ENCODE peak calls at places on chromosome 2, in four cellular contexts. Q, Y, T and D are unnamed samples.

GRCh38 chr2:12202702-12203101 is 456.3 kb downstream of the LPIN1 start:
- DNase-seq in Y (no peak), T (no peak), Q (no peak), D (no peak)

GRCh38 chr2:219362524-219363164 is 25.1 kb downstream of the DNPEP start:
- DNase-seq in T (peak; percentile 92), Y (no peak), Q (no peak), D (no peak)

GRCh38 chr2:105525201-105525600 is 126.3 kb upstream of the FHL2 start:
- DNase-seq in Y (no peak), Q (no peak), T (no peak), D (no peak)

GRCh38 chr2:62201307-62201706 is 5.4 kb downstream of the B3GNT2 start:
- DNase-seq in T (no peak), Q (no peak), Y (no peak), D (no peak)

GRCh38 chr2:188773075-188773474 is 201.1 kb upstream of the COL3A1 start:
- DNase-seq in Y (no peak), Q (no peak), T (peak; percentile 75), D (no peak)

GRCh38 chr2:145939949-145940348 is 1420.0 kb upstream of the ZEB2 start:
- DNase-seq in T (peak; percentile 2), Y (no peak), Q (no peak), D (no peak)

GRCh38 chr2:118732432-118732831 is 115.0 kb downstream of the EN1 start:
- DNase-seq in Q (no peak), T (no peak), Y (no peak), D (no peak)

GRCh38 chr2:6994569-6994968 is 77.4 kb downstream of the RNF144A start:
- DNase-seq in Y (no peak), T (no peak), Q (no peak), D (no peak)

GRCh38 chr2:149767516-149767974 is 180.0 kb upstream of the MMADHC start:
- DNase-seq in Y (no peak), T (peak; percentile 47), Q (peak; percentile 33), D (no peak)

GRCh38 chr2:70789304-70790078 is 952 bp downstream of the FIGLA start:
- DNase-seq in Y (peak; percentile 55), Q (peak; percentile 70), T (peak; percentile 73), D (peak; percentile 60)

GRCh38 chr2:96342085-96342484 is 6.5 kb downstream of the NCAPH start:
- DNase-seq in Y (no peak), Q (no peak), T (peak; percentile 78), D (no peak)

GRCh38 chr2:97662895-97663625 is 784 bp downstream of the ACTR1B start:
- DNase-seq in Q (peak; percentile 78), T (peak; percentile 84), Y (peak; percentile 85), D (peak; percentile 75)

GRCh38 chr2:38600242-38600891 is 2.4 kb downstream of the HNRNPLL start:
- DNase-seq in Y (no peak), T (peak; percentile 21), Q (peak; percentile 20), D (no peak)

GRCh38 chr2:176107731-176108181 is 676 bp downstream of the HOXD11 start:
- DNase-seq in T (no peak), Y (no peak), Q (no peak), D (no peak)

GRCh38 chr2:209908511-209908910 is 93.9 kb upstream of the RPE start:
- DNase-seq in T (no peak), Y (no peak), Q (no peak), D (no peak)

GRCh38 chr2:16553222-16553621 is 112.4 kb downstream of the CYRIA start:
- DNase-seq in Y (no peak), T (peak; percentile 18), Q (peak; percentile 56), D (no peak)

GRCh38 chr2:215540646-215541045 is 104.8 kb upstream of the FN1 start:
- DNase-seq in Q (no peak), T (peak; percentile 90), Y (no peak), D (no peak)

GRCh38 chr2:32825291-32825712 is 121.5 kb upstream of the LTBP1 start:
- DNase-seq in Q (peak; percentile 4), Y (no peak), T (peak; percentile 12), D (no peak)

GRCh38 chr2:74384051-74384450 is 3.9 kb upstream of the DCTN1 start:
- DNase-seq in Q (no peak), T (no peak), Y (no peak), D (no peak)

GRCh38 chr2:99187011-99187410 is 6.0 kb downstream of the MRPL30 start:
- DNase-seq in T (no peak), Q (no peak), Y (no peak), D (no peak)